ENCODE peak calls at places on chromosomes 3 and 15, in seven cellular contexts. J is dorsolateral prefrontal cortex; R is tibial artery; A is glutamatergic neuron; G is CD4-positive, alpha-beta T cell; V is Calu3; P is lower leg skin. F is an unnamed sample.

GRCh38 chr15:68210821-68211655 is 5.9 kb upstream of the CALML4 start:
- DNase-seq in J (peak; percentile 79), P (peak; percentile 88), V (peak; percentile 73), G (peak; percentile 24), A (peak; percentile 92), R (peak; percentile 76), F (peak; percentile 90)

GRCh38 chr15:84982301-84982920 is 755 bp downstream of the PDE8A start:
- DNase-seq in P (peak; percentile 90), J (no peak), A (peak; percentile 24), V (peak; percentile 42), G (peak; percentile 21), R (peak; percentile 68), F (no peak)

GRCh38 chr3:152574461-152575079 is 260.4 kb upstream of the P2RY1 start:
- DNase-seq in R (no peak), J (peak; percentile 68), G (no peak), P (peak; percentile 86), V (peak; percentile 60), A (peak; percentile 34), F (no peak)

GRCh38 chr3:41405466-41405865 is 206.2 kb downstream of the CTNNB1 start:
- DNase-seq in P (no peak), G (no peak), V (no peak), J (no peak), A (no peak), R (no peak), F (no peak)

GRCh38 chr3:109702252-109702651 is 364.9 kb upstream of the DPPA4 start:
- DNase-seq in R (no peak), P (no peak), V (peak; percentile 38), G (no peak), J (no peak), A (no peak), F (no peak)

GRCh38 chr15:57591822-57592367 is at the start of gene MYZAP:
- DNase-seq in A (peak; percentile 49), G (peak; percentile 15), V (peak; percentile 83), J (no peak), R (peak; percentile 73), P (peak; percentile 91), F (no peak)

GRCh38 chr3:186901135-186901734 is 29.1 kb upstream of the ST6GAL1 start:
- DNase-seq in J (no peak), P (no peak), R (no peak), G (no peak), V (no peak), A (no peak), F (no peak)

GRCh38 chr15:50751394-50751793 is 14.1 kb downstream of the SPPL2A start:
- DNase-seq in V (no peak), R (no peak), G (no peak), P (no peak), A (no peak), J (no peak), F (no peak)

GRCh38 chr3:191302451-191302850 is 26.7 kb upstream of the CCDC50 start:
- DNase-seq in P (no peak), V (no peak), R (no peak), G (no peak), A (no peak), J (no peak), F (no peak)

GRCh38 chr3:58962816-58963215 is 87.0 kb downstream of the CFAP20DC start:
- DNase-seq in P (no peak), A (no peak), V (no peak), J (no peak), G (no peak), R (no peak), F (no peak)

GRCh38 chr3:176521531-176522175 is 675.6 kb downstream of the TBL1XR1 start:
- DNase-seq in A (no peak), R (no peak), G (no peak), J (no peak), P (no peak), V (no peak), F (no peak)

GRCh38 chr3:45538641-45538986 is 55.9 kb upstream of the LIMD1 start:
- DNase-seq in P (peak; percentile 32), R (no peak), A (no peak), V (no peak), J (no peak), G (no peak), F (no peak)

GRCh38 chr3:60913474-60913873 is 337.8 kb downstream of the FHIT start:
- DNase-seq in G (no peak), J (no peak), R (no peak), V (no peak), P (no peak), A (no peak), F (no peak)

GRCh38 chr15:75437721-75438120 is 13.8 kb downstream of the SIN3A start:
- DNase-seq in P (no peak), A (no peak), J (no peak), G (no peak), R (no peak), V (no peak), F (no peak)

GRCh38 chr3:131083190-131083863 is 56.6 kb downstream of the NEK11 start:
- DNase-seq in P (peak; percentile 81), G (no peak), J (peak; percentile 99), A (peak; percentile 93), R (peak; percentile 61), V (peak; percentile 48), F (peak; percentile 91)

GRCh38 chr15:70586241-70586640 is 177.1 kb downstream of the UACA start:
- DNase-seq in V (no peak), R (peak; percentile 45), J (no peak), G (no peak), P (peak; percentile 74), A (no peak), F (no peak)

DNA sequence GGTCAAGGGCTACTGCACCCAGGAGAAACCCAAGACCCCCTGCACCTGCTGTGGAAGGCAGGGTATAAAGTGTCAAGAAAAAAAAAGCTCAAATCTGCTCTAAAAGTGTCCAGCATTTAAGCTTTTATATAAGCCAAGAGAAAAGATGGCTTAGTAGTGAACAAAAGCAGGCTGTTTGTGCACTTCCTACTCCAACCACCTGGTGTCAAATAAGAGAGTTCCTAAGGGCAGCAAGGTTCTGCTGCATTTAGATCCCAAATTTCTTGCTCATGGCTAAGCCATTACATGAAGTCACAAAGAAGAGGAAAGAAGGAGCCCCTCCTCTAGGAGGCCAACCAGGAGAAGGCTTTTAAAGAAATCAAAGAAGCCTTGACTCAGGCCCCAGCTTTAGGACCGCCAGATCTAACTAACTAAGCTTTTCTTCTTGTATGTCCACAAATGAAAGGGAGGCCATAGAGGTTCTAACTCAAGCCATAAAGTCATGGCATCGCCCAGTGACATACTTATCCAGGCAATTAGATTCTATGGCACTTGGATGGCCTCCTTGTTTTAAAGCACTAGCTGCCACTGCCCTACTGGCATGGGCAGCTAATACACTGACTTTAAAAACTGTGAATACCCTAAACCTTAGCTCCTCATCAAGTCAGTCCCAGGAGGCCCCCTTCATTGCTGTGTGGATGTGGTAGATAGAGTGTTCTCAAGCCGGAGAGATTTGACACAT is 17.1 kb downstream of the CCR4 start:
- DNase-seq in G (no peak), J (no peak), R (no peak), P (peak; percentile 50), A (no peak), V (no peak), F (no peak)
- TF ChIP-seq CTCF in G (no peak), J (no peak), R (no peak), P (no peak), A (no peak), V (no peak), F (no peak)

DNA sequence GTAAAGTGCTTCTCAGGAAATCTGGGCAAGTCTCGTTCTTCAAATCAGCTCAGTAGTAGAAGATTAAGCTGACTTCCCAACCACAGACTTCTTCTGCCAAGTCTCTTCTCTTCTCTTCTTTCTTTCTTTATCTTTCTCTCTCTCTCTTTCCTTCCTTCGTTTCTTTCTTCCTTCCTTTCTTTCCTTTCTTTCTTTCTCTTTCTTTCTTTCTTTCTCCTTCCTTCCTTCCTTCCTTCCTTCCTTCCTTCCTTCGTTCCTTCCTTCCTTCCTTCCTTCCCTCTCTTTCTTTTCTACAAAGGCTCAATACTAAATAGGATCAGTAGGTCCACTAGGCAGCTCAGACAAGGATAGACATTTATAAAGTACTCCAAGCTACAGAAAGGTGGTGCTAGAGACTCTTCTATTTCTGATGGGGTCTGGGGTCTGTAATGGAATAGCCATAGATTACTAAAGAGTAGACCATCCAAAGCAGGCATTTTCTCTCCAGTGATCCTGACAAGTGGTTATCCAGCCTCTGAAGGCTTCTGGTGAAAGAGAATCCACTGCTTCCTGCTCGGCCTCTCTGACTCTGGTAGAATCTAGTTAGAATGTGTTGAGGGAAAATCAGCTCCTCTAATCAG is 100.8 kb downstream of the TPRG1 start:
- DNase-seq in A (no peak), V (peak; percentile 8), J (no peak), G (no peak), P (no peak), R (no peak), F (no peak)
- TF ChIP-seq CTCF in A (peak; percentile 52), V (peak; percentile 87), J (no peak), G (peak; percentile 49), P (no peak), R (no peak), F (peak; percentile 55)

DNA sequence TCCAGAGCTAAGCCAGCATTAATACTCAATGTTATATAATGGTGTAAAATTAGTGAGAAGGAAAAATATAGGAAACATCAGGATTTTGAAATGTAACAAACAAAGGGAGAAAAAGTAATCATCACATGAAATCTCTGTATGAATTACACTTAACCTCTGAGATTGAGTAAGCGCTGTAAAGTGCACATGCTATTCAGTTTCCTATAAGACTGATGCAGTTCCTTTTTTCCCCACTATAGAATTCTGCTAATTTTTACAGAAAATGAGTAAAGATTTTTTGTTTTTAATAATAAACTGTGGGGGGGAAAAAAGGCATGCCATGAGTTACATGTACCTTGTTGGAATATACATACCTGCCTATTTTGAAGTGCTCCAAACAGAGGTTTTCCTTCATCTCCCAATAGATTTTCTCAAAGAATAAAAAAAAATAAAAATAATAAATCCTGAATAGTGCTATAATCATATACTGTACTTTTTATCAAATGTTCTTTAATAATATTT is 64.0 kb upstream of the TTBK2 start:
- DNase-seq in R (no peak), J (no peak), P (no peak), V (no peak), G (no peak), A (no peak), F (no peak)
- TF ChIP-seq CTCF in R (no peak), J (peak; percentile 24), P (no peak), V (no peak), G (no peak), A (peak; percentile 58), F (peak; percentile 14)

DNA sequence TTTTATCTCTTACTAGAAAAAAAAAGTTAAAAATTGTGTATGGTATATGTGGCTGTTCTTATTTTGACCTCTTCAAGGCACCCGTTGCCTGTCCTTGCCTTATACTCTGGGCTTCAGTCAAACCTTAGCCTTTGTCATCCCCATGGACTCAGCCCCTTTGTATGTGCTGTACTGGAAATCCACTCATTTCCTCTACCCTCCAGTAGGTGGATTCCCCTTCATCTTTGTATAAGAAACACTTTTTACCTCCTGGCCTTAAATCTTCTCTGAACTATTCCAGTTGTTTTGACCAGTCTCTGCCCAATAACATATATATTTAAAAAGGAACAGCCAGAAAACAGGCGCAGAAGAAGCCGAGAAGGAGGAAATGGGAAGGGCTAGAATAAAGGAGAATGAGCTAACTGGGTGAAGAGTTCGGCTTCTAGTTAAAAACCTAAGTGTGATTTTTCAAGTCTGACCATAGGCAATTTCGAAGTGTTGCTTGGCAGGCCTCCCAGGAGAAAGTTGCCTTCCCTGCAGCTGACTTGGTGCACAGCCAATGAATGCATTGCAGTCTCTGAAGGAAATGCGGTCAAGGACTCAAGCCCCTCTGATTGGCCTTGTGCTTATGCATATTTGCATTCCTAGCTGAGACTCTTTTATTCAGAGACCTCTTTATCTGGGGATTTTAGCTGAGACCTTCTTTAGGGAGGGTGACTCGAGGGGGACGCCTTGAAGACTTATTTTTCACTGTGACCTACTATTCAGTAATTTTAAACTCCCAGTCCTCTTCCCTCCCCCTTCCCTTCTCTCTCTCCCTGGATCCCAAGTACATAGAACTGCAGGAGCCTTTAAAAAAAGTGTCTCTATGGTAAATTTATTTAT is 277.4 kb downstream of the ROBO1 start:
- DNase-seq in A (no peak), P (no peak), R (peak; percentile 74), V (no peak), J (no peak), G (no peak), F (no peak)
- TF ChIP-seq CTCF in A (no peak), P (no peak), R (no peak), V (no peak), J (no peak), G (no peak), F (peak; percentile 17)

F was measured in osteocyte.